ENCODE peak calls at places on chromosomes 12 and 14, in six cellular contexts. U is IMR-90; F is RWPE1; O is neural progenitor cell; L is cardiac fibroblast; I is activated naive CD4-positive, alpha-beta T cell treated with anti-CD3 and anti-CD28 coated beads, Interleukin-2, amount 10 ng/mL, durations not matched to agents 7 days and 5 days. R is an unnamed sample.

GRCh38 chr12:62983594-62983993 is 48.6 kb upstream of the PPM1H start:
- DNase-seq in U (no peak), F (no peak), O (peak), L (no peak), I (no peak), R (no peak)

GRCh38 chr14:97120204-97121120 is 323.3 kb downstream of the VRK1 start:
- DNase-seq in U (no peak), F (no peak), O (no peak), L (no peak), I (peak), R (no peak)

GRCh38 chr14:91341331-91342242 is 76.0 kb downstream of the CCDC88C start:
- DNase-seq in U (no peak), F (no peak), O (no peak), L (no peak), I (no peak), R (no peak)

GRCh38 chr12:76976777-76977465 is 88.4 kb downstream of the E2F7 start:
- DNase-seq in U (no peak), F (no peak), O (no peak), L (peak), I (no peak), R (no peak)

GRCh38 chr14:38716871-38717270 is 386.2 kb downstream of the SEC23A start:
- DNase-seq in U (no peak), F (no peak), O (no peak), L (no peak), I (no peak), R (no peak)

GRCh38 chr14:60188115-60188514 is 22.9 kb upstream of the DHRS7 start:
- DNase-seq in U (no peak), F (no peak), O (no peak), L (peak), I (no peak), R (no peak)

GRCh38 chr14:104806625-104807465 is 5.9 kb downstream of the ZBTB42 start:
- DNase-seq in U (no peak), F (no peak), O (no peak), L (no peak), I (no peak), R (peak)

GRCh38 chr12:67786086-67786485 is 137.5 kb downstream of the DYRK2 start:
- DNase-seq in U (no peak), F (no peak), O (no peak), L (no peak), I (no peak), R (no peak)

GRCh38 chr12:55875704-55876103 is 33.0 kb upstream of the MMP19 start:
- DNase-seq in U (no peak), F (no peak), O (no peak), L (no peak), I (no peak), R (no peak)

GRCh38 chr12:131745706-131746105 is 34.8 kb downstream of the SFSWAP start:
- DNase-seq in U (no peak), F (no peak), O (no peak), L (no peak), I (no peak), R (no peak)

GRCh38 chr14:67251573-67252226 is 10.5 kb downstream of the PALS1 start:
- DNase-seq in U (peak), F (no peak), O (peak), L (peak), I (no peak), R (no peak)

GRCh38 chr14:68369289-68369925 is 423.5 kb downstream of the ZFP36L1 start:
- DNase-seq in U (no peak), F (no peak), O (no peak), L (no peak), I (no peak), R (no peak)

GRCh38 chr12:58981961-58982360 is 61.7 kb upstream of the LRIG3 start:
- DNase-seq in U (no peak), F (no peak), O (no peak), L (no peak), I (no peak), R (no peak)

GRCh38 chr14:89617471-89618291 is 200.6 kb upstream of the FOXN3 start:
- DNase-seq in U (peak), F (peak), O (peak), L (peak), I (peak), R (no peak)

GRCh38 chr14:79378020-79378419 is 833.3 kb downstream of the DIO2 start:
- DNase-seq in U (no peak), F (no peak), O (no peak), L (no peak), I (no peak), R (no peak)

GRCh38 chr12:121579981-121580868 is 598 bp downstream of the KDM2B start:
- DNase-seq in U (peak), F (peak), O (peak), L (peak), I (peak), R (peak)

GRCh38 chr12:99752740-99753139 is 105.2 kb downstream of the GARIN6 start:
- DNase-seq in U (no peak), F (no peak), O (no peak), L (no peak), I (no peak), R (no peak)

GRCh38 chr14:22555573-22556011 is 33.4 kb downstream of the DAD1 start:
- DNase-seq in U (peak), F (peak), O (no peak), L (no peak), I (peak), R (no peak)

GRCh38 chr12:128783129-128783574 is 40.6 kb downstream of the SLC15A4 start:
- DNase-seq in U (peak), F (no peak), O (no peak), L (peak), I (peak), R (peak)

GRCh38 chr12:96487214-96487613 is 2.2 kb upstream of the CFAP54 start:
- DNase-seq in U (peak), F (peak), O (no peak), L (peak), I (no peak), R (no peak)

GRCh38 chr12:120944645-120945217 is 33.6 kb upstream of the HNF1A start:
- DNase-seq in U (peak), F (peak), O (peak), L (peak), I (peak), R (peak)

GRCh38 chr12:56900583-56900982 is 33.6 kb downstream of the SDR9C7 start:
- DNase-seq in U (peak), F (peak), O (no peak), L (peak), I (no peak), R (no peak)